ENCODE peak calls at places on chromosomes 4 and X, in five cellular contexts. One of them, this sample, is unnamed.

GRCh38 chr4:183906736-183907651 is 1.9 kb downstream of the STOX2 start:
- DNase-seq in GM12878: no peak
- DNase-seq in NT2/D1: no peak
- DNase-seq in HepG2: no peak
- DNase-seq in H1: no peak
- DNase-seq in this sample: peak

GRCh38 chr4:78551420-78552351 is at the start of gene ANXA3:
- DNase-seq in GM12878: no peak
- DNase-seq in NT2/D1: no peak
- DNase-seq in HepG2: no peak
- DNase-seq in H1: no peak
- DNase-seq in this sample: peak

GRCh38 chr4:60088803-60089202 is 1111.3 kb upstream of the ADGRL3 start:
- DNase-seq in GM12878: no peak
- DNase-seq in NT2/D1: no peak
- DNase-seq in HepG2: no peak
- DNase-seq in H1: no peak
- DNase-seq in this sample: no peak

GRCh38 chr4:139403457-139403856 is 50.5 kb upstream of the RAB33B start:
- DNase-seq in GM12878: no peak
- DNase-seq in NT2/D1: no peak
- DNase-seq in HepG2: no peak
- DNase-seq in H1: no peak
- DNase-seq in this sample: no peak

GRCh38 chr4:84639143-84639542 is 56.2 kb downstream of the CDS1 start:
- DNase-seq in GM12878: no peak
- DNase-seq in NT2/D1: no peak
- DNase-seq in HepG2: no peak
- DNase-seq in H1: no peak
- DNase-seq in this sample: no peak

GRCh38 chr4:1035510-1035909 is 24.1 kb downstream of the FGFRL1 start:
- DNase-seq in GM12878: no peak
- DNase-seq in NT2/D1: no peak
- DNase-seq in HepG2: peak
- DNase-seq in H1: no peak
- DNase-seq in this sample: no peak

GRCh38 chr4:6066191-6066590 is 48.0 kb upstream of the C4orf50 start:
- DNase-seq in GM12878: no peak
- DNase-seq in NT2/D1: no peak
- DNase-seq in HepG2: no peak
- DNase-seq in H1: no peak
- DNase-seq in this sample: no peak

GRCh38 chr4:121693450-121693849 is 3.3 kb downstream of the ANXA5 start:
- DNase-seq in GM12878: no peak
- DNase-seq in NT2/D1: no peak
- DNase-seq in HepG2: no peak
- DNase-seq in H1: no peak
- DNase-seq in this sample: no peak

GRCh38 chr4:41359836-41360213 is 103.1 kb downstream of the UCHL1 start:
- DNase-seq in GM12878: no peak
- DNase-seq in NT2/D1: no peak
- DNase-seq in HepG2: no peak
- DNase-seq in H1: no peak
- DNase-seq in this sample: no peak

GRCh38 chrX:96710031-96710430 is 25.4 kb downstream of the DIAPH2 start:
- DNase-seq in GM12878: no peak
- DNase-seq in NT2/D1: no peak
- DNase-seq in HepG2: no peak
- DNase-seq in H1: no peak
- DNase-seq in this sample: no peak

GRCh38 chrX:96719161-96719875 is 34.7 kb downstream of the DIAPH2 start:
- DNase-seq in GM12878: no peak
- DNase-seq in NT2/D1: no peak
- DNase-seq in HepG2: no peak
- DNase-seq in H1: no peak
- DNase-seq in this sample: no peak

GRCh38 chrX:96713303-96713702 is 28.7 kb downstream of the DIAPH2 start:
- DNase-seq in GM12878: no peak
- DNase-seq in NT2/D1: no peak
- DNase-seq in HepG2: peak
- DNase-seq in H1: no peak
- DNase-seq in this sample: no peak

GRCh38 chrX:96721398-96721797 is 36.8 kb downstream of the DIAPH2 start:
- DNase-seq in GM12878: peak
- DNase-seq in NT2/D1: no peak
- DNase-seq in HepG2: peak
- DNase-seq in H1: no peak
- DNase-seq in this sample: no peak

DNA sequence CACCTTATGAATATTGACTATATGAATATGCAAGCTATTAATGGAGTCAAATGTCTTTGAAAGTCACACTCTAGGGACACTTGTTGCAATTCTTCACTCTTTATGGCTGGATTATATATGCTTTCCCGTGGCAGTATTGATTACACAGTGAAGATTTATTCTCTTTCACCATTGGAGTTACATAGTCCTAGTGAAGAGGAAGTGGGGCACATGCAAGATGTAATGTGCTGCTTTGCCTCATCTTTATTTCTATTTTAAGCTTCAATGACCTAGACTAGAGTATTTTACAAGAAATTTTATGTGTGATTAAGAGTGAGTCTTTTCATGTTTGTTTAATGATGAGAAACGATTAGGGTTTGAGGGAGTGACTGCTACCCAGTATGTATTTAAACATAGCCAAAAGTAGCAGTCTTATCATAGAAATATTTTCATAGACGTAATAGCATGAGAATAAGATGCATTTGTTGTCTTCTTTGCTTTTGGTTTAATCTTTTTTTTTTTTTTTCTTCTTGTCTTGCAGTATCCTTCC is 30.8 kb downstream of the DIAPH2 start:
- DNase-seq in GM12878: no peak
- DNase-seq in NT2/D1: no peak
- DNase-seq in HepG2: no peak
- DNase-seq in H1: no peak
- DNase-seq in this sample: no peak
- TF ChIP-seq SUZ12 in GM12878: no peak
- TF ChIP-seq SUZ12 in NT2/D1: no peak
- TF ChIP-seq SUZ12 in HepG2: no peak
- TF ChIP-seq SUZ12 in H1: no peak
- TF ChIP-seq SUZ12 in this sample: no peak

GRCh38 chrX:1295550-1295949 is 26.9 kb downstream of the CSF2RA start:
- DNase-seq in GM12878: no peak
- DNase-seq in NT2/D1: no peak
- DNase-seq in HepG2: no peak
- DNase-seq in H1: no peak
- DNase-seq in this sample: no peak
- TF ChIP-seq SUZ12 in GM12878: no peak
- TF ChIP-seq SUZ12 in NT2/D1: no peak
- TF ChIP-seq SUZ12 in HepG2: no peak
- TF ChIP-seq SUZ12 in H1: no peak
- TF ChIP-seq SUZ12 in this sample: no peak

DNA sequence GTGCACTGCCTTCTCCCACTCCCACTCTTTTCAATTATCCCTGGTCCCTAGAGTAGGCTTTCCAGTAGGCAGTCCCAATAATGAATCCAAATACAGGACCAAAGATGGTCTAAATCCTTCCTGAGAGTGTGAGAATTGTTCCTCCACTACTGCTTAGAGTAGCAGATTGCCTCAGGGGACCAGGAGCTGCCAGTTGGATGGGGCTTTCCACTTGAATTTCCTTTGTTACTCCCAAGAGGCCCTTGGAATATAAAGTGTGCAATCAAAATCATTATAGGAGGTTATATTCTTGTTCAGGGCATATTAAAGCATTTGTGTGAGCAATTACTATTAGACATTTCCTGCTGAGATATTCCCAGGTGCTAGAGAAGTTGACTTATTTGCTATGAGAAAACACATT is 156.6 kb upstream of the TLL1 start:
- DNase-seq in GM12878: no peak
- DNase-seq in NT2/D1: no peak
- DNase-seq in HepG2: no peak
- DNase-seq in H1: no peak
- DNase-seq in this sample: no peak
- TF ChIP-seq SUZ12 in GM12878: no peak
- TF ChIP-seq SUZ12 in NT2/D1: no peak
- TF ChIP-seq SUZ12 in HepG2: no peak
- TF ChIP-seq SUZ12 in H1: no peak
- TF ChIP-seq SUZ12 in this sample: no peak

DNA sequence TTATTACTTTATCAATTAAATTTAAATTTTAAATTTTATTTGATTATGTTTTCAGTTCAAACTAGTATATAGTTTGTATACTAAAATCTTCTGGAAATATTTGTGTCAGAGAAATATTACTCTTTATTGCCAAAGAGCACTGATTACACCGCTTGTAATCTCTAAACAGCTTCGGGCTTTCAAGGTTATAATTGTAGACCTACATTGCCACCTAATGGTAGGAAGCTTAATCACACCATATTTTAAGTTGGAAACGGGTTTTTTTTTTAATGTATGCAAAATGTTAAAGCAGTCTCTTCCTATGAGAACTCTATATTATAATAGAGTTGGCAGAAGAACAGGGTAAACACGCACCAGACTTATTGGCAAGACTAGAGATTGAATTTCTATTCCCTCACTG is 19.4 kb upstream of the NFXL1 start:
- DNase-seq in GM12878: no peak
- DNase-seq in NT2/D1: no peak
- DNase-seq in HepG2: peak
- DNase-seq in H1: no peak
- DNase-seq in this sample: peak
- TF ChIP-seq SUZ12 in GM12878: no peak
- TF ChIP-seq SUZ12 in NT2/D1: no peak
- TF ChIP-seq SUZ12 in HepG2: no peak
- TF ChIP-seq SUZ12 in H1: no peak
- TF ChIP-seq SUZ12 in this sample: no peak

GRCh38 chr4:163166041-163166579 is 580 bp downstream of the NAF1 start:
- DNase-seq in GM12878: no peak
- DNase-seq in NT2/D1: no peak
- DNase-seq in HepG2: peak
- DNase-seq in H1: no peak
- DNase-seq in this sample: peak
- TF ChIP-seq SUZ12 in GM12878: no peak
- TF ChIP-seq SUZ12 in NT2/D1: no peak
- TF ChIP-seq SUZ12 in HepG2: no peak
- TF ChIP-seq SUZ12 in H1: no peak
- TF ChIP-seq SUZ12 in this sample: no peak

DNA sequence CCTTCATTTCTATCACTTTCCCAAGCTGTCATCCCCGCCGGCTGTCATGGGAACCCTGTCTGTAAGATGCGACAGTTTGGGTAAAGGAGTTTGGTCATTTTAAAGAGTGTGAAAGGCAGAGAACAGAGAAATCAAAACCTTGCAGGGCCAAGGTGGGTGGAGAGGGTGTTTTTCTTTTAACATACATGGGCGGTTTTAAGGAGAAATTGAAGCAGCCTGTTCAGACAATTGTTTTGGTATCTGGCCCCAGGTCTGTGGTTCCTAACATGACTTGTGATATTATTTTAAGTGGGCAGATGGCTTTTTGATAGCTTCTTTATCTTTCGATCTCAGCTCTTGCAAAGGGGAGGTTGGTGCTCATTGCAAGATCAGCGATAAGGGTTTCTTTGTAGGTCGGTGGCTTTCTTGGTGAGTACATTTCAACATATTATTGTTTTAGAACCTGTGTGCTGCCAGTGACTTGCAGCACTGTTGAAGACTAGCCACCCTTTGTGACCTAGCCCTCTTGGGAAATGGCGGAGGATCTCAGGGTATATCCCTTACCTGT is 3.7 kb downstream of the PPP1R3F start:
- DNase-seq in GM12878: no peak
- DNase-seq in NT2/D1: no peak
- DNase-seq in HepG2: no peak
- DNase-seq in H1: no peak
- DNase-seq in this sample: no peak
- TF ChIP-seq SUZ12 in GM12878: no peak
- TF ChIP-seq SUZ12 in NT2/D1: no peak
- TF ChIP-seq SUZ12 in HepG2: no peak
- TF ChIP-seq SUZ12 in H1: no peak
- TF ChIP-seq SUZ12 in this sample: no peak

GRCh38 chr4:108941914-108942379 is 179.1 kb upstream of the ETNPPL start:
- DNase-seq in GM12878: no peak
- DNase-seq in NT2/D1: no peak
- DNase-seq in HepG2: no peak
- DNase-seq in H1: no peak
- DNase-seq in this sample: peak
- TF ChIP-seq SUZ12 in GM12878: no peak
- TF ChIP-seq SUZ12 in NT2/D1: no peak
- TF ChIP-seq SUZ12 in HepG2: no peak
- TF ChIP-seq SUZ12 in H1: no peak
- TF ChIP-seq SUZ12 in this sample: no peak